ENCODE peak calls at places on chromosomes 4 and X, in six cellular contexts. K is left lung; E is Peyer's patch; P is upper lobe of left lung; B is heart left ventricle; Z is CD8-positive, alpha-beta T cell. C is an unnamed sample.

GRCh38 chrX:49995021-49995731 is 72.8 kb downstream of the CLCN5 start:
- DNase-seq in E (no peak), K (no peak), Z (no peak), P (no peak), B (no peak), C (no peak)

GRCh38 chrX:129239371-129239770 is 283.9 kb downstream of the SMARCA1 start:
- DNase-seq in B (no peak), K (no peak), Z (no peak), P (no peak), E (no peak), C (no peak)

GRCh38 chr4:128463006-128463405 is 175.4 kb upstream of the PGRMC2 start:
- DNase-seq in B (no peak), K (no peak), E (no peak), Z (no peak), P (no peak), C (no peak)

GRCh38 chr4:86972997-86973396 is 38.2 kb downstream of the AFF1 start:
- DNase-seq in K (peak), B (no peak), P (peak), E (no peak), Z (no peak), C (peak)

GRCh38 chr4:71406459-71406963 is 67.7 kb downstream of the SLC4A4 start:
- DNase-seq in P (no peak), B (no peak), K (no peak), Z (no peak), E (no peak), C (no peak)

GRCh38 chrX:872090-872489 is 241.5 kb downstream of the SHOX start:
- DNase-seq in E (no peak), K (no peak), B (no peak), P (no peak), Z (no peak), C (no peak)

GRCh38 chr4:8730159-8730558 is 137.6 kb downstream of the CPZ start:
- DNase-seq in B (peak), P (peak), K (no peak), Z (no peak), E (peak), C (peak)

GRCh38 chr4:99404595-99405287 is 30.4 kb downstream of the ADH7 start:
- DNase-seq in B (no peak), E (no peak), K (no peak), Z (no peak), P (no peak), C (no peak)

GRCh38 chr4:38275331-38275821 is 315.2 kb downstream of the PTTG2 start:
- DNase-seq in Z (no peak), E (peak), B (no peak), K (peak), P (peak), C (peak)

GRCh38 chr4:41620594-41621256 is 82.8 kb downstream of the LIMCH1 start:
- DNase-seq in P (no peak), K (no peak), E (no peak), B (no peak), Z (no peak), C (no peak)

GRCh38 chr4:156298230-156298629 is 344.6 kb upstream of the CTSO start:
- DNase-seq in K (no peak), E (no peak), B (peak), P (no peak), Z (no peak), C (no peak)

GRCh38 chr4:101122019-101122418 is 225.3 kb downstream of the PPP3CA start:
- DNase-seq in B (no peak), P (no peak), E (no peak), K (no peak), Z (no peak), C (no peak)

GRCh38 chr4:89259435-89260028 is 48.1 kb downstream of the GPRIN3 start:
- DNase-seq in Z (no peak), B (no peak), E (no peak), K (no peak), P (no peak), C (no peak)

GRCh38 chr4:75723117-75723801 is 1.1 kb upstream of the USO1 start:
- DNase-seq in P (no peak), B (no peak), E (no peak), K (no peak), Z (no peak), C (no peak)

GRCh38 chrX:45497290-45497689 is 296.6 kb upstream of the DIPK2B start:
- DNase-seq in P (no peak), K (no peak), B (no peak), E (no peak), Z (no peak), C (no peak)

GRCh38 chrX:139932901-139933796 is at the start of gene ATP11C:
- DNase-seq in B (peak), Z (peak), K (peak), E (peak), P (peak), C (peak)

GRCh38 chrX:29941292-29941691 is 274.1 kb upstream of the MAGEB2 start:
- DNase-seq in Z (no peak), P (no peak), B (no peak), K (no peak), E (no peak), C (no peak)

GRCh38 chr4:91198951-91199350 is 1071.8 kb downstream of the CCSER1 start:
- DNase-seq in E (no peak), P (no peak), B (no peak), Z (no peak), K (no peak), C (no peak)

GRCh38 chr4:187251896-187252295 is 528.2 kb upstream of the FAT1 start:
- DNase-seq in E (no peak), Z (no peak), P (no peak), B (no peak), K (no peak), C (no peak)

GRCh38 chrX:55907968-55908607 is 190.5 kb downstream of the RRAGB start:
- DNase-seq in Z (peak), P (peak), B (peak), K (peak), E (peak), C (peak)

GRCh38 chr4:4216668-4217067 is 10.1 kb downstream of the OTOP1 start:
- DNase-seq in K (no peak), P (no peak), Z (no peak), B (no peak), E (no peak), C (no peak)

GRCh38 chrX:29024813-29025342 is 437.6 kb downstream of the IL1RAPL1 start:
- DNase-seq in P (no peak), E (no peak), Z (no peak), K (no peak), B (no peak), C (no peak)

GRCh38 chr4:82050806-82051205 is 323.0 kb downstream of the HNRNPD start:
- DNase-seq in E (no peak), B (no peak), K (no peak), P (no peak), Z (no peak), C (no peak)

GRCh38 chr4:8689741-8690140 is 97.2 kb downstream of the CPZ start:
- DNase-seq in E (no peak), B (no peak), K (no peak), P (peak), Z (no peak), C (no peak)

GRCh38 chr4:76562851-76563803 is 128.1 kb downstream of the SHROOM3 start:
- DNase-seq in E (no peak), K (no peak), P (no peak), Z (no peak), B (no peak), C (no peak)

GRCh38 chr4:48635310-48635709 is 144.8 kb downstream of the FRYL start:
- DNase-seq in P (no peak), Z (no peak), B (no peak), E (no peak), K (no peak), C (no peak)

GRCh38 chr4:55356991-55357461 is 11.0 kb downstream of the SRD5A3 start:
- DNase-seq in E (no peak), P (peak), K (no peak), Z (no peak), B (no peak), C (no peak)

GRCh38 chr4:101711590-101712255 is 78.8 kb upstream of the BANK1 start:
- DNase-seq in K (no peak), B (no peak), Z (no peak), P (no peak), E (no peak), C (no peak)

GRCh38 chr4:113447061-113447460 is 314.5 kb downstream of the CAMK2D start:
- DNase-seq in K (no peak), E (no peak), P (no peak), B (no peak), Z (no peak), C (no peak)

GRCh38 chr4:113446019-113446418 is 315.5 kb downstream of the CAMK2D start:
- DNase-seq in P (no peak), B (no peak), Z (no peak), K (no peak), E (no peak), C (no peak)

GRCh38 chr4:113444386-113444785 is 317.2 kb downstream of the CAMK2D start:
- DNase-seq in B (no peak), P (no peak), Z (no peak), K (no peak), E (no peak), C (no peak)

GRCh38 chr4:113442821-113443220 is 318.7 kb downstream of the CAMK2D start:
- DNase-seq in Z (no peak), K (no peak), P (no peak), E (no peak), B (no peak), C (no peak)

GRCh38 chr4:113445286-113445685 is 316.3 kb downstream of the CAMK2D start:
- DNase-seq in P (no peak), E (peak), B (peak), K (peak), Z (no peak), C (no peak)
- H3K27ac ChIP-seq in P (peak), E (peak), B (peak), K (peak), Z (no peak), C (peak)

GRCh38 chrX:137563681-137564651 is 2.0 kb upstream of the ZIC3 start:
- DNase-seq in Z (no peak), E (no peak), P (no peak), K (no peak), B (no peak), C (no peak)

GRCh38 chrX:137566746-137567473 is 983 bp downstream of the ZIC3 start:
- DNase-seq in Z (no peak), K (no peak), E (no peak), B (no peak), P (no peak), C (no peak)

GRCh38 chrX:137565921-137566745 is at the start of gene ZIC3:
- DNase-seq in E (no peak), Z (no peak), P (peak), K (peak), B (peak), C (peak)

GRCh38 chrX:137567474-137568232 is 1.7 kb downstream of the ZIC3 start:
- DNase-seq in E (no peak), P (no peak), K (no peak), Z (no peak), B (no peak), C (no peak)

DNA sequence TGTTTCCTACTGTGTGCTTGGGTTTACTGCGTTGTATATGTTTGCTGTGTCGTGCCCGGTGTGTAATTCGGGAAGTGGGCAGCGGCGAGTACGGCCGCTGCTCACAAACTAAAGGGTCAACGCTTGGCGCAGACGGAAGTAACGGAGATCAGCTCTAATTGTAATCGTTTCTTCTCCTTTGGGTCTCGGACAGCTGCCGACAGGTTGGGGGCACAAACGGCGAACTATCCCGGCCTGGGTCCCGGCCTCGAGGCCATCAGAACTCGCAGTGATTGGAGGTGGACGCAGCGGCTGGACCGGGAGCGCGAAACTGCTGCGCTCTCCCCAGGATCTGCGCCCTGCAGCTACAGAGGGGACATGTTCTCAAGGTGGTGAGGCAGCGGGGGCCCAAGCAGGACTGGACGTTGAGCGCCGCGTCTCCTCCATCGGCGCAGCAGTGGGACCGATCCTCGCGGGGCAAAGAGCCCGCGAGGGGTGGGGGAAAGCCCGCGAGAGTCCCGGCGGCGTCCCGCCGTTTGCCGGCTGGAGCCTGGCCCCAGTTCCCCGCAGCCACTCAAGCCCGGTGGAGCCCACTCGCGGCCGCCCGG is 516 bp upstream of the ZIC3 start:
- DNase-seq in K (no peak), B (no peak), E (no peak), P (no peak), Z (no peak), C (no peak)
- H3K4me3 ChIP-seq in K (peak), B (peak), E (peak), P (peak), Z (no peak), C (peak)

GRCh38 chrX:155216940-155217450 is 735 bp downstream of the VBP1 start:
- DNase-seq in Z (no peak), K (no peak), B (no peak), P (no peak), E (no peak), C (no peak)

GRCh38 chrX:155215443-155216178 is 649 bp upstream of the VBP1 start:
- DNase-seq in E (no peak), Z (no peak), B (no peak), P (no peak), K (no peak), C (no peak)

GRCh38 chrX:155218777-155219176 is 2.5 kb downstream of the VBP1 start:
- DNase-seq in Z (no peak), K (no peak), P (no peak), B (no peak), E (no peak), C (no peak)

GRCh38 chrX:155213731-155214130 is 2.5 kb upstream of the VBP1 start:
- DNase-seq in B (no peak), K (no peak), P (no peak), E (no peak), Z (no peak), C (no peak)

GRCh38 chrX:155216179-155216939 is at the start of gene VBP1:
- DNase-seq in K (peak), E (peak), Z (peak), B (peak), P (peak), C (peak)
- TF ChIP-seq CTCF in K (peak), E (peak), Z (no peak), B (peak), P (peak), C (peak)

DNA sequence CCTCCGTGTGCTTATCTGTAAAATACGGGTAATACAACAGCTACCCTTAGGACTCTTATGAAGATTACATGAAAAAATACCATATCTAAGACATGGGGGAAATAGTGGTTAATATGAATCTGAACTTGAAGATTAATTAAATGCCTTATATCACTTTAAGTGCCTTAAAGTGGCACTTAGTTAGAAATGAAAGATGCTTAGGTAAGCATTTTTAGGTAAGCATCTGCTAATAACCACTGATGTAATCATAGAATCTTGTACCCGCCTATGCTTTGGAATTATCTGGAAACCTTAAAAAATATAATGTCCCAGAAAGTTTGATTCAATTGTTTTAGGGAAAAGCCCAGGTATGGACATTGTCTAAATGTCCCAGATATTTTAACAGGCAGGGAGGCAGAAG is 12.2 kb downstream of the CLNK start:
- DNase-seq in Z (no peak), B (no peak), K (no peak), P (no peak), E (no peak), C (no peak)
- H3K27ac ChIP-seq in Z (peak), B (no peak), K (no peak), P (no peak), E (no peak), C (no peak)

GRCh38 chrX:136097871-136098805 is 49.2 kb upstream of the FHL1 start:
- DNase-seq in K (no peak), Z (no peak), B (no peak), P (no peak), E (no peak), C (no peak)
- H3K4me3 ChIP-seq in K (no peak), Z (no peak), B (no peak), P (no peak), E (no peak), C (no peak)

GRCh38 chrX:19019996-19020395 is 36.1 kb upstream of the PHKA2 start:
- DNase-seq in K (no peak), P (no peak), B (no peak), Z (no peak), E (no peak), C (no peak)

DNA sequence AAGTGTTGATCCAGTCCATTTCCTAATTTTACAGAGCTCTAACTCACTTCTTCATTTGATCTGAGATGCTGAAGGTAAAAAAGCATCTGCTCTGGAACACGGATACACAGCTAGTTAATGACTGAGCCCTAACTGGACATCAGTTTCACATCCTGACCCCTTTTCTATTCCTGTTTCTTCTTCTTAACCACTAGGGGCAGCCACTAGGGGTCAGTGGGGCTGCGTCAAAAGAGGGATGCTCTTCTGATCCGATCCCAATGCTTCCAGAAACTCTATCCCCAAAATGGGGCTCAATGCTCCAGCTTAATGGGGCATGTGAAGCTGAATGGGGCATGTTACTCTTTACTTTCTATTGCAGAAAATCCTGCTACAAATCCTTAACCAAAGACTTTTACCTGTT is 33.4 kb upstream of the PHKA2 start:
- DNase-seq in P (no peak), E (no peak), B (no peak), K (no peak), Z (no peak), C (no peak)
- TF ChIP-seq CTCF in P (no peak), E (no peak), B (peak), K (peak), Z (no peak), C (peak)

DNA sequence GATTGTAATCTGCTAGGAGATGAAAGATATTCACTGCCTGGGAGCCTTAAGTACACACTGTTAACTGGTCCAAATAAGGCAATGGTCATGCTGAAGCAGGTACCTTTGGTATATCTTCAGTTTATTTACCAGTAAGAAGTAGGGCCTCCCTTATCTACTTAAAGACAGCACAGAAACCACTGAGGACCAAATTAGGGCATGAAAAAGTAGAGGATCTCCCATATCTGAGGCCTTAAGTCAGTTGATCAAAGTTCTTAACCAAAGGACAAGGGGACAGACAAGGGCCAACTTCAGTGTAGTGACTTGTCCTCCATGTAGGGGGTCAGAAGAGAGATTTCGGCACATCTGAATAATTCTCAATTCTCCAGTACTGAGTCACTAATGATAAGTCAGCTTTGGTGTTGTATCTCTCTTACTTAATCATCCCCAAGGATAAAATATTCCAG is 59.1 kb downstream of the AMELX start:
- DNase-seq in B (no peak), P (no peak), Z (no peak), K (no peak), E (no peak), C (no peak)
- H3K27ac ChIP-seq in B (peak), P (no peak), Z (no peak), K (no peak), E (peak), C (peak)

GRCh38 chrX:11113731-11114130 is 2.6 kb downstream of the HCCS start:
- DNase-seq in K (no peak), B (no peak), P (no peak), E (no peak), Z (no peak), C (no peak)

GRCh38 chrX:11111038-11111851 is at the start of gene HCCS:
- DNase-seq in E (peak), Z (peak), B (peak), K (peak), P (peak), C (peak)

GRCh38 chrX:11111947-11112346 is 815 bp downstream of the HCCS start:
- DNase-seq in P (no peak), E (no peak), K (no peak), B (no peak), Z (no peak), C (no peak)

GRCh38 chrX:11108253-11108941 is 2.7 kb upstream of the HCCS start:
- DNase-seq in Z (no peak), K (no peak), P (no peak), E (no peak), B (no peak), C (no peak)

DNA sequence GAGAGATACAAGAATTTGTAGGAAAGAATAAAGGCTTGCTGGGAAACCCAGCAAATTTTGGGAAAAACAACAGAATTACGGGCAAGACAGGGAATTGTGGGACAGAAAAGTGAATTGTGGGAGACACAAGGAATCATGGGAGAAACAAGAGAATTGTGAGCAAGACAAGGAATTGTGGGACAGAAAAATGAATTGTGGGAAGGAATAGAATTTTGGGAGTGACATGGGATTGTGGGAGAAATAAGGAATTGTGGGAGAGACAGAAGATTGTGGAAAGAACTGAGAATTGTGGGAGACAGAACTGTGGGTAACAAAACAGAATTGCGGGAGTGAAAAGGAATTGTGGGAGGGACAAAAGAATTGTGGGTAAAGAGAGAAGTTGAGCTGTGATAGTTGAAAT is 1.2 kb upstream of the HCCS start:
- DNase-seq in E (no peak), Z (no peak), B (no peak), K (no peak), P (no peak), C (no peak)
- H3K4me3 ChIP-seq in E (no peak), Z (no peak), B (no peak), K (no peak), P (no peak), C (no peak)